ENCODE peak calls at places on chromosomes 4 and X, in seven cellular contexts. Z is bronchial epithelial cell, G is ascending aorta, Q is cardiac muscle cell, E is AG10803, C is brain microvascular endothelial cell, M is ovary. B is an unnamed sample.

GRCh38 chr4:107131295-107131694 is 95.2 kb upstream of the DKK2 start:
- DNase-seq in E (no peak), Z (peak), G (no peak), Q (no peak), C (no peak), M (no peak), B (no peak)

GRCh38 chrX:139202742-139203410 is 327.7 kb upstream of the F9 start:
- DNase-seq in G (no peak), Z (no peak), E (no peak), M (no peak), C (no peak), Q (no peak), B (no peak)

GRCh38 chr4:56424697-56425514 is 10.5 kb downstream of the PPAT start:
- DNase-seq in E (peak), M (no peak), C (peak), G (no peak), Z (peak), Q (peak), B (no peak)

GRCh38 chr4:95409127-95409526 is 139.6 kb downstream of the UNC5C start:
- DNase-seq in G (no peak), Q (no peak), M (no peak), Z (peak), E (no peak), C (peak), B (no peak)

GRCh38 chr4:168908093-168908492 is 102.0 kb downstream of the CBR4 start:
- DNase-seq in Q (peak), E (peak), C (peak), G (no peak), M (no peak), Z (no peak), B (no peak)

GRCh38 chr4:146059865-146060264 is 115.7 kb upstream of the LSM6 start:
- DNase-seq in Z (no peak), C (no peak), G (no peak), M (no peak), Q (no peak), E (no peak), B (peak)

GRCh38 chr4:142846729-142847606 is 867 bp upstream of the INPP4B start:
- DNase-seq in Q (peak), C (no peak), G (peak), Z (peak), E (no peak), M (peak), B (no peak)

GRCh38 chrX:77742788-77743476 is 43.1 kb downstream of the ATRX start:
- DNase-seq in G (peak), Q (no peak), Z (no peak), E (peak), C (no peak), M (no peak), B (no peak)

GRCh38 chr4:2036866-2037265 is 22.3 kb upstream of the NAT8L start:
- DNase-seq in M (no peak), E (no peak), Z (no peak), G (peak), C (no peak), Q (no peak), B (no peak)

GRCh38 chrX:118637997-118638396 is 89.4 kb upstream of the IL13RA1 start:
- DNase-seq in C (no peak), E (no peak), Q (peak), Z (peak), G (no peak), M (no peak), B (no peak)

GRCh38 chrX:41293269-41293668 is 40.7 kb upstream of the DDX3X start:
- DNase-seq in G (no peak), Z (no peak), E (no peak), C (no peak), M (no peak), Q (no peak), B (no peak)
- TF ChIP-seq CTCF in G (no peak), Z (peak), E (no peak), C (peak), M (no peak), Q (no peak), B (peak)

GRCh38 chr4:105712766-105713165 is 4.2 kb downstream of the GSTCD start:
- DNase-seq in Q (no peak), Z (peak), G (no peak), E (no peak), C (no peak), M (no peak), B (no peak)

GRCh38 chr4:105715692-105716278 is 7.2 kb downstream of the GSTCD start:
- DNase-seq in C (no peak), G (no peak), Q (peak), M (no peak), Z (peak), E (peak), B (no peak)

GRCh38 chr4:105714071-105714521 is 5.5 kb downstream of the GSTCD start:
- DNase-seq in C (peak), G (no peak), E (no peak), M (no peak), Z (peak), Q (peak), B (peak)

GRCh38 chr4:105710678-105711077 is 2.1 kb downstream of the GSTCD start:
- DNase-seq in G (no peak), Q (no peak), M (no peak), C (no peak), Z (no peak), E (no peak), B (no peak)

DNA sequence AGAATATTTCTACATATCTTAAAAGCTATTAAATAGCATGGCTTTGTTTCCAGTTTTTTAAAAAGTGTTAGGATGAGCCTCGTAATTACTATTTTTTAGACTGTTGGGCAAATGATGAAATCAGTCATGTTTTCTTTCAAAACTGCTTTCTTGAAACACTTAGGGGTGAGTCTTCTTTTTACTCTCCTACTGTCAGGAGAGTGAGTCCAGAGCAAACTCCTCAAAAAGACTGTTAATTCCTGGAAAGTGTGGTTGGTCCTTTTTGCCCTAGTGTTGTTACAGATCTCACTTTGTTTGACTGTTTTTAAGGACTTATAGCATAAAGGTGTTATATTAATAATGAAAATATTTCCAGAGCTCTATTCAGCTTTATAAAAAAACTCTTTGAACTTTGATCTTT is 6.3 kb downstream of the GSTCD start:
- DNase-seq in M (no peak), Q (peak), E (no peak), G (no peak), C (no peak), Z (no peak), B (no peak)
- H3K4me3 ChIP-seq in M (no peak), Q (no peak), E (no peak), G (peak), C (no peak), Z (no peak), B (no peak)

GRCh38 chr4:151455212-151455611 is 46.2 kb downstream of the FHIP1A start:
- DNase-seq in Q (no peak), E (no peak), M (no peak), C (no peak), G (no peak), Z (no peak), B (no peak)
- TF ChIP-seq CTCF in Q (no peak), E (no peak), M (no peak), C (no peak), G (no peak), Z (no peak), B (no peak)

GRCh38 chr4:8270912-8271815 is 1.6 kb downstream of the HTRA3 start:
- DNase-seq in M (peak), E (no peak), Z (no peak), Q (peak), G (no peak), C (no peak), B (no peak)
- H3K4me3 ChIP-seq in M (peak), E (no peak), Z (no peak), Q (no peak), G (peak), C (no peak), B (no peak)

GRCh38 chr4:115119804-115120352 is 6.5 kb upstream of the NDST4 start:
- DNase-seq in E (no peak), C (no peak), Z (no peak), G (no peak), M (no peak), Q (no peak), B (no peak)
- TF ChIP-seq CTCF in E (peak), C (no peak), Z (no peak), G (no peak), M (no peak), Q (no peak), B (no peak)

GRCh38 chr4:3040447-3041191 is 33.7 kb downstream of the HTT-AS start:
- DNase-seq in E (no peak), M (no peak), C (no peak), Z (no peak), G (peak), Q (no peak), B (peak)

GRCh38 chr4:3039706-3040366 is 34.5 kb downstream of the HTT-AS start:
- DNase-seq in Q (no peak), M (no peak), G (peak), Z (no peak), C (no peak), E (no peak), B (no peak)

GRCh38 chr4:3043272-3044020 is 30.9 kb downstream of the HTT-AS start:
- DNase-seq in E (no peak), M (no peak), Z (no peak), C (no peak), Q (no peak), G (peak), B (no peak)

GRCh38 chr4:3042226-3042625 is 32.1 kb downstream of the HTT-AS start:
- DNase-seq in Z (no peak), Q (no peak), M (no peak), G (peak), E (no peak), C (no peak), B (no peak)

DNA sequence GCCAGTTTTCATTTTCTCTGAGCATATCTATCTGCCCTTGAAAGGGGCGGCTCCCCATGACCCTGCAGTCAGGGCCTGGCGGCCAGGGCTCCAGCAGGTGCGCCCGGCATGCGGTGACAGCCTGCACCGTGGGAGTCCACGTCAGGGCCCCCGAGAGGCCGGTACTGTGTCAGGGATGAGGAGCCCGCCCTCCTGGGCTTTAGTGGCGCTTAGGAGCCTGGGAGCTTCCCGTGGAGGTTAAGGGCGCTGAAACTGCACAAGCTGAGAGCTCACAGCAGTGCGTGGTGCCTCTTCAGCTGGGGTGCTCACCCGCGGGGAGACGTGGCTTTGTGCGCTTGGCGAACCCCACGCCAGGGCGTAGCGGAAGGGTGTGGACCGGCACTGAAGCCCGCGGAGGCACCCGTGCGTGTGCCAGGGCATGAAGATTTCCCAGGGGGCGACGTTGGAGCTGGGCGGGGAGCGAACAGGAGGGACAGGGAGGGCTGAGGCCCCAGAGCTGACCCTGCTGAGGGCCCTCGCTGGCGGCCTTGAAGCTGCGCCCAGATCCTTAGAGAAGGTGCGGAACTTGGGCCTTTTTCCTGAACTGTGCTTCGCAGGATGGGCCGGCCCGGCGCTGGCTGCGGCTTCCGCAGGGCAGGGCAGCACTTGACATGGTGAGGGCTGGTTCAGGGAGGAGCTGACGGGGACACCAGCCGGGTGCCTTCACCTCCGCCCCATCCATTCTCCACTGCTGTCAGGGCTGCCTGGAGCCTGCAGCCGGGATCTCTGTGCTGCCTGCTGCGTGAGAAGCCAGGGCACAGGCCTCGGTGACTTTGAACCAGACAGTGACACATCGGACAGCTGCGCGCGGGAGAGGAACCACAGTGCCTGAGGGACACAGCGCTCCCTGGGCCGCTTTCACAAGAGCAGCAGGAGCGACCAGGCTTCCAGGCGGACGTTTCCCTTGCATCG is 32.9 kb downstream of the HTT-AS start:
- DNase-seq in E (peak), Z (peak), M (peak), G (peak), C (peak), Q (peak), B (no peak)
- H3K4me3 ChIP-seq in E (peak), Z (peak), M (peak), G (peak), C (peak), Q (no peak), B (peak)

GRCh38 chr4:4430492-4431195 is 43.7 kb downstream of the NSG1 start:
- DNase-seq in Z (peak), Q (peak), E (peak), G (no peak), M (no peak), C (peak), B (peak)
- TF ChIP-seq CTCF in Z (peak), Q (peak), E (peak), G (no peak), M (no peak), C (peak), B (peak)

GRCh38 chrX:2608638-2609430 is 82.3 kb upstream of the CD99 start:
- DNase-seq in C (peak), G (peak), E (peak), Z (peak), Q (peak), M (peak), B (peak)
- H3K4me3 ChIP-seq in C (peak), G (peak), E (peak), Z (peak), Q (peak), M (peak), B (peak)

GRCh38 chr4:8283631-8284121 is 14.1 kb downstream of the HTRA3 start:
- DNase-seq in Q (no peak), M (no peak), G (no peak), C (no peak), E (no peak), Z (no peak), B (no peak)

GRCh38 chr4:8285976-8286718 is 16.6 kb downstream of the HTRA3 start:
- DNase-seq in E (no peak), M (no peak), Q (no peak), C (no peak), Z (no peak), G (no peak), B (no peak)

GRCh38 chr4:8286719-8287355 is 17.3 kb downstream of the HTRA3 start:
- DNase-seq in Q (no peak), Z (no peak), M (no peak), C (no peak), E (no peak), G (no peak), B (no peak)

GRCh38 chr4:8284391-8284790 is 14.8 kb downstream of the HTRA3 start:
- DNase-seq in G (no peak), C (no peak), E (no peak), M (no peak), Z (no peak), Q (no peak), B (no peak)

GRCh38 chr4:8285143-8285975 is 15.8 kb downstream of the HTRA3 start:
- DNase-seq in Z (no peak), E (no peak), C (no peak), M (no peak), Q (no peak), G (no peak), B (no peak)
- TF ChIP-seq CTCF in Z (no peak), E (no peak), C (no peak), M (no peak), Q (no peak), G (no peak), B (no peak)

B was measured in GM12864.